ENCODE peak calls at places on chromosome 18, in nine cellular contexts. K is activated CD4-positive, alpha-beta T cell treated with anti-CD3 and anti-CD28 coated beads, Interleukin-2, amount 50 U/mL, for 4 hours; Z is NCI-H1436; O is SJSA1; W is AG04449; P is NCI-H1092 treated with DMSO at 0.1 percent for 48 hours; B is activated T-cell treated with anti-CD3 and anti-CD28 coated beads for 24 hours; H is Right ventricle myocardium superior; N is stimulated activated CD4-positive, alpha-beta T cell treated with anti-CD3 and anti-CD28 coated beads, Interleukin-2, amount 100 ng/mL, for 48 hours. F is an unnamed sample.

GRCh38 chr18:48583568-48583967 is 44.7 kb downstream of the CTIF start:
- DNase-seq in K (no peak), Z (no peak), O (no peak), W (no peak), P (no peak), B (no peak), H (no peak), N (no peak), F (no peak)

GRCh38 chr18:56235061-56235772 is 403.2 kb downstream of the TXNL1 start:
- DNase-seq in K (no peak), Z (no peak), O (no peak), W (no peak), P (no peak), B (no peak), H (no peak), N (no peak), F (no peak)

GRCh38 chr18:13500227-13500865 is 226.0 kb downstream of the FAM210A start:
- DNase-seq in K (no peak), Z (peak; percentile 68), O (no peak), W (peak; percentile 34), P (peak; percentile 78), B (no peak), H (peak; percentile 62), N (no peak), F (peak; percentile 50)

GRCh38 chr18:57107141-57107832 is 39.6 kb upstream of the BOD1L2 start:
- DNase-seq in K (no peak), Z (no peak), O (no peak), W (no peak), P (peak; percentile 23), B (no peak), H (no peak), N (no peak), F (no peak)

GRCh38 chr18:48928787-48929186 is 22.0 kb downstream of the SMAD7 start:
- DNase-seq in K (peak; percentile 70), Z (peak; percentile 80), O (peak; percentile 74), W (no peak), P (peak; percentile 94), B (peak; percentile 61), H (peak; percentile 85), N (peak; percentile 52), F (no peak)

GRCh38 chr18:24112874-24113615 is 25.8 kb upstream of the CABYR start:
- DNase-seq in K (no peak), Z (no peak), O (no peak), W (no peak), P (no peak), B (no peak), H (no peak), N (no peak), F (peak; percentile 90)

GRCh38 chr18:12520442-12520992 is 112.8 kb downstream of the PRELID3A start:
- DNase-seq in K (no peak), Z (no peak), O (no peak), W (no peak), P (no peak), B (no peak), H (no peak), N (no peak), F (no peak)

GRCh38 chr18:49723648-49724180 is 89.6 kb downstream of the ACAA2 start:
- DNase-seq in K (no peak), Z (no peak), O (peak; percentile 60), W (no peak), P (no peak), B (peak; percentile 3), H (no peak), N (no peak), F (no peak)

GRCh38 chr18:57794951-57795728 is 8.0 kb downstream of the ATP8B1 start:
- DNase-seq in K (no peak), Z (no peak), O (no peak), W (no peak), P (no peak), B (no peak), H (no peak), N (no peak), F (peak; percentile 24)

GRCh38 chr18:65990174-65990690 is 239.4 kb downstream of the CDH7 start:
- DNase-seq in K (no peak), Z (no peak), O (no peak), W (no peak), P (no peak), B (no peak), H (no peak), N (no peak), F (no peak)

GRCh38 chr18:3478262-3478978 is 28.4 kb downstream of the TGIF1 start:
- DNase-seq in K (no peak), Z (no peak), O (no peak), W (no peak), P (no peak), B (no peak), H (no peak), N (no peak), F (no peak)

GRCh38 chr18:13823707-13824395 is at the start of gene MC5R:
- DNase-seq in K (peak; percentile 60), Z (peak; percentile 10), O (peak; percentile 57), W (no peak), P (peak; percentile 18), B (peak; percentile 72), H (peak; percentile 73), N (peak; percentile 77), F (peak; percentile 68)

GRCh38 chr18:61606759-61607158 is 273.5 kb downstream of the CDH20 start:
- DNase-seq in K (no peak), Z (no peak), O (peak; percentile 98), W (peak; percentile 71), P (no peak), B (no peak), H (peak; percentile 83), N (no peak), F (no peak)

GRCh38 chr18:49560277-49561126 is 1.4 kb upstream of the LIPG start:
- DNase-seq in K (no peak), Z (peak; percentile 30), O (no peak), W (no peak), P (peak; percentile 61), B (no peak), H (no peak), N (no peak), F (peak; percentile 72)

GRCh38 chr18:43571078-43571689 is 293.9 kb upstream of the SYT4 start:
- DNase-seq in K (no peak), Z (peak; percentile 59), O (no peak), W (no peak), P (peak; percentile 70), B (no peak), H (no peak), N (no peak), F (no peak)

GRCh38 chr18:26057208-26057821 is 33.1 kb downstream of the SS18 start:
- DNase-seq in K (no peak), Z (no peak), O (no peak), W (no peak), P (no peak), B (no peak), H (no peak), N (no peak), F (no peak)

GRCh38 chr18:37783771-37784170 is 218.2 kb upstream of the CELF4 start:
- DNase-seq in K (no peak), Z (no peak), O (no peak), W (no peak), P (no peak), B (no peak), H (no peak), N (no peak), F (no peak)

GRCh38 chr18:54205951-54206350 is 18.5 kb downstream of the MBD2 start:
- DNase-seq in K (no peak), Z (no peak), O (no peak), W (no peak), P (no peak), B (no peak), H (no peak), N (no peak), F (no peak)

GRCh38 chr18:25279556-25279955 is 72.4 kb downstream of the ZNF521 start:
- DNase-seq in K (no peak), Z (no peak), O (no peak), W (no peak), P (no peak), B (no peak), H (no peak), N (no peak), F (no peak)

GRCh38 chr18:35130236-35130635 is 89.0 kb downstream of the MAPRE2 start:
- DNase-seq in K (no peak), Z (no peak), O (no peak), W (no peak), P (no peak), B (no peak), H (no peak), N (no peak), F (no peak)

GRCh38 chr18:32450026-32450681 is 20.5 kb downstream of the GAREM1 start:
- DNase-seq in K (no peak), Z (no peak), O (no peak), W (no peak), P (no peak), B (no peak), H (no peak), N (no peak), F (no peak)

GRCh38 chr18:67864677-67865340 is 348.3 kb upstream of the DSEL start:
- DNase-seq in K (no peak), Z (no peak), O (no peak), W (peak; percentile 97), P (no peak), B (no peak), H (no peak), N (no peak), F (no peak)

GRCh38 chr18:11883153-11883552 is 25.0 kb downstream of the MPPE1 start:
- DNase-seq in K (no peak), Z (no peak), O (no peak), W (no peak), P (no peak), B (no peak), H (no peak), N (no peak), F (no peak)

GRCh38 chr18:57080479-57080878 is 66.4 kb upstream of the BOD1L2 start:
- DNase-seq in K (no peak), Z (no peak), O (no peak), W (no peak), P (no peak), B (no peak), H (no peak), N (no peak), F (no peak)

GRCh38 chr18:2336993-2337392 is 234.3 kb downstream of the METTL4 start:
- DNase-seq in K (no peak), Z (no peak), O (no peak), W (no peak), P (no peak), B (no peak), H (no peak), N (no peak), F (no peak)

GRCh38 chr18:21943456-21943855 is 202.9 kb downstream of the MIB1 start:
- DNase-seq in K (no peak), Z (no peak), O (peak; percentile 7), W (no peak), P (no peak), B (no peak), H (no peak), N (no peak), F (no peak)

GRCh38 chr18:67583621-67584020 is 67.1 kb upstream of the DSEL start:
- DNase-seq in K (no peak), Z (no peak), O (no peak), W (no peak), P (no peak), B (no peak), H (no peak), N (no peak), F (no peak)

GRCh38 chr18:11817229-11817628 is 34.0 kb upstream of the CHMP1B start:
- DNase-seq in K (no peak), Z (no peak), O (no peak), W (no peak), P (no peak), B (no peak), H (no peak), N (no peak), F (no peak)

GRCh38 chr18:8526316-8526715 is 82.9 kb upstream of the RAB12 start:
- DNase-seq in K (no peak), Z (no peak), O (no peak), W (no peak), P (no peak), B (no peak), H (no peak), N (no peak), F (no peak)

GRCh38 chr18:46293699-46294300 is 189.6 kb downstream of the HAUS1 start:
- DNase-seq in K (no peak), Z (no peak), O (no peak), W (no peak), P (no peak), B (no peak), H (no peak), N (no peak), F (peak; percentile 23)

GRCh38 chr18:70464343-70465114 is 175.7 kb downstream of the SOCS6 start:
- DNase-seq in K (no peak), Z (peak; percentile 37), O (no peak), W (no peak), P (peak; percentile 93), B (no peak), H (peak; percentile 81), N (peak; percentile 23), F (peak; percentile 89)